ENCODE peak calls at places on chromosomes 4 and X, in nine cellular contexts. R, D, Q, E, H, J, Z, K and C are unnamed samples.

GRCh38 chr4:8303485-8304281 is 34.1 kb downstream of the HTRA3 start:
- DNase-seq in R (no peak), D (peak; percentile 86), Q (peak; percentile 18), E (peak; percentile 79), H (no peak), J (no peak), Z (no peak), K (no peak), C (no peak)

GRCh38 chr4:142846105-142846728 is at the start of gene INPP4B:
- DNase-seq in R (peak; percentile 46), D (peak; percentile 72), Q (peak; percentile 53), E (no peak), H (peak; percentile 83), J (peak; percentile 46), Z (peak; percentile 49), K (peak; percentile 63), C (peak; percentile 61)

GRCh38 chr4:82320351-82320750 is 53.4 kb downstream of the HNRNPD start:
- DNase-seq in R (no peak), D (no peak), Q (no peak), E (no peak), H (no peak), J (no peak), Z (no peak), K (no peak), C (no peak)

GRCh38 chr4:127781303-127782024 is 658 bp upstream of the HSPA4L start:
- DNase-seq in R (peak; percentile 44), D (peak; percentile 79), Q (peak; percentile 30), E (no peak), H (peak; percentile 5), J (no peak), Z (peak; percentile 8), K (no peak), C (no peak)

GRCh38 chr4:106095408-106095807 is 200.1 kb downstream of the NPNT start:
- DNase-seq in R (no peak), D (peak; percentile 22), Q (no peak), E (no peak), H (no peak), J (no peak), Z (no peak), K (no peak), C (no peak)

GRCh38 chr4:140296871-140297570 is 76.4 kb upstream of the SCOC start:
- DNase-seq in R (no peak), D (no peak), Q (peak; percentile 36), E (no peak), H (no peak), J (peak; percentile 2), Z (no peak), K (peak; percentile 44), C (peak; percentile 48)

GRCh38 chr4:127421418-127421817 is 211.3 kb upstream of the INTU start:
- DNase-seq in R (no peak), D (no peak), Q (no peak), E (no peak), H (no peak), J (no peak), Z (no peak), K (no peak), C (no peak)

GRCh38 chr4:37607018-37607417 is 79.2 kb downstream of the RELL1 start:
- DNase-seq in R (no peak), D (no peak), Q (no peak), E (no peak), H (no peak), J (no peak), Z (no peak), K (no peak), C (no peak)

GRCh38 chr4:10667651-10668341 is 16.8 kb downstream of the CLNK start:
- DNase-seq in R (no peak), D (no peak), Q (no peak), E (no peak), H (no peak), J (no peak), Z (no peak), K (peak; percentile 55), C (no peak)

GRCh38 chr4:13597604-13598003 is 29.9 kb downstream of the BOD1L1 start:
- DNase-seq in R (no peak), D (peak; percentile 17), Q (no peak), E (peak; percentile 18), H (no peak), J (no peak), Z (no peak), K (no peak), C (no peak)

GRCh38 chr4:10157478-10158354 is 41.1 kb upstream of the WDR1 start:
- DNase-seq in R (peak; percentile 59), D (peak; percentile 91), Q (peak; percentile 35), E (no peak), H (peak; percentile 74), J (peak; percentile 13), Z (peak; percentile 24), K (peak; percentile 45), C (peak; percentile 53)

GRCh38 chrX:79413009-79413408 is 45.9 kb upstream of the ITM2A start:
- DNase-seq in R (no peak), D (peak; percentile 2), Q (no peak), E (no peak), H (peak; percentile 14), J (no peak), Z (peak; percentile 51), K (peak; percentile 2), C (peak; percentile 15)

GRCh38 chrX:142251202-142251601 is 46.1 kb upstream of the MAGEC2 start:
- DNase-seq in R (no peak), D (no peak), Q (no peak), E (no peak), H (no peak), J (no peak), Z (no peak), K (no peak), C (no peak)

GRCh38 chrX:48695925-48696300 is 621 bp upstream of the SUV39H1 start:
- DNase-seq in R (no peak), D (peak; percentile 7), Q (no peak), E (no peak), H (no peak), J (no peak), Z (no peak), K (no peak), C (no peak)

GRCh38 chr4:53714377-53715140 is 123.3 kb upstream of the LNX1 start:
- DNase-seq in R (no peak), D (peak; percentile 66), Q (no peak), E (peak; percentile 77), H (no peak), J (no peak), Z (no peak), K (no peak), C (no peak)

GRCh38 chr4:173866289-173866688 is 336.3 kb upstream of the HAND2 start:
- DNase-seq in R (no peak), D (no peak), Q (no peak), E (no peak), H (no peak), J (no peak), Z (no peak), K (no peak), C (no peak)

GRCh38 chr4:73245955-73246354 is 12.6 kb downstream of the ANKRD17 start:
- DNase-seq in R (no peak), D (no peak), Q (no peak), E (no peak), H (no peak), J (no peak), Z (no peak), K (no peak), C (no peak)

GRCh38 chr4:834368-835147 is 8.6 kb upstream of the CPLX1 start:
- DNase-seq in R (no peak), D (no peak), Q (no peak), E (no peak), H (no peak), J (no peak), Z (no peak), K (no peak), C (no peak)

GRCh38 chrX:68433155-68433980 is at the start of gene OPHN1:
- DNase-seq in R (peak; percentile 78), D (peak; percentile 78), Q (peak; percentile 73), E (peak; percentile 16), H (peak; percentile 67), J (no peak), Z (no peak), K (peak; percentile 35), C (peak; percentile 58)

GRCh38 chr4:31896349-31896748 is 1176.2 kb downstream of the PCDH7 start:
- DNase-seq in R (no peak), D (no peak), Q (no peak), E (no peak), H (no peak), J (no peak), Z (no peak), K (no peak), C (no peak)

GRCh38 chr4:4474496-4474895 is 67.4 kb downstream of the STX18 start:
- DNase-seq in R (no peak), D (no peak), Q (no peak), E (no peak), H (no peak), J (no peak), Z (no peak), K (no peak), C (no peak)

GRCh38 chr4:7194251-7195137 is 2.2 kb downstream of the SORCS2 start:
- DNase-seq in R (peak; percentile 47), D (peak; percentile 61), Q (no peak), E (no peak), H (peak; percentile 54), J (no peak), Z (no peak), K (peak; percentile 66), C (peak; percentile 65)